ENCODE peak calls at places on chromosomes 6 and 20, in five cellular contexts. N, D, M, F and W are unnamed samples.

GRCh38 chr6:170089937-170090335 is 200.9 kb downstream of the DLL1 start:
- DNase-seq in N (no peak), D (no peak), M (no peak), F (no peak), W (no peak)

GRCh38 chr6:149860834-149861602 is 3.1 kb downstream of the LRP11 start:
- DNase-seq in N (no peak), D (no peak), M (no peak), F (no peak), W (no peak)

GRCh38 chr6:116393430-116393829 is 22.7 kb downstream of the DSE start:
- DNase-seq in N (no peak), D (no peak), M (no peak), F (no peak), W (no peak)

GRCh38 chr6:25457519-25457918 is 178.3 kb downstream of the CARMIL1 start:
- DNase-seq in N (no peak), D (no peak), M (no peak), F (no peak), W (no peak)

GRCh38 chr6:117072134-117072533 is 193.2 kb upstream of the VGLL2 start:
- DNase-seq in N (no peak), D (no peak), M (no peak), F (peak; percentile 25), W (no peak)

GRCh38 chr6:138468320-138469015 is 30.8 kb downstream of the NHSL1 start:
- DNase-seq in N (no peak), D (no peak), M (no peak), F (no peak), W (no peak)

GRCh38 chr6:80332013-80332412 is 225.5 kb downstream of the BCKDHB start:
- DNase-seq in N (no peak), D (no peak), M (no peak), F (no peak), W (no peak)

GRCh38 chr6:77178821-77179220 is 284.5 kb downstream of the HTR1B start:
- DNase-seq in N (no peak), D (no peak), M (no peak), F (no peak), W (no peak)

GRCh38 chr6:2765896-2766766 is 938 bp downstream of the WRNIP1 start:
- DNase-seq in N (no peak), D (no peak), M (no peak), F (peak; percentile 67), W (no peak)

GRCh38 chr6:56076033-56076432 is 171.3 kb downstream of the COL21A1 start:
- DNase-seq in N (no peak), D (no peak), M (no peak), F (no peak), W (no peak)

GRCh38 chr6:48199502-48199901 is 88.5 kb upstream of the PTCHD4 start:
- DNase-seq in N (no peak), D (no peak), M (no peak), F (no peak), W (no peak)

GRCh38 chr20:44548171-44548678 is 26.4 kb upstream of the SERINC3 start:
- DNase-seq in N (no peak), D (no peak), M (no peak), F (no peak), W (no peak)

GRCh38 chr6:158705386-158706126 is 55.7 kb downstream of the SYTL3 start:
- DNase-seq in N (no peak), D (no peak), M (no peak), F (no peak), W (no peak)

GRCh38 chr6:328184-328670 is 35.9 kb downstream of the DUSP22 start:
- DNase-seq in N (no peak), D (no peak), M (no peak), F (no peak), W (no peak)

GRCh38 chr6:166464418-166465400 is 82.0 kb upstream of the MPC1 start:
- DNase-seq in N (no peak), D (no peak), M (no peak), F (no peak), W (no peak)

GRCh38 chr6:166463363-166464067 is 80.8 kb upstream of the MPC1 start:
- DNase-seq in N (no peak), D (no peak), M (no peak), F (no peak), W (no peak)

GRCh38 chr6:166465671-166466087 is 82.9 kb upstream of the MPC1 start:
- DNase-seq in N (no peak), D (no peak), M (no peak), F (no peak), W (no peak)

GRCh38 chr6:166462461-166463135 is 79.9 kb upstream of the MPC1 start:
- DNase-seq in N (no peak), D (no peak), M (no peak), F (no peak), W (no peak)

GRCh38 chr6:166464068-166464410 is 81.3 kb upstream of the MPC1 start:
- DNase-seq in N (no peak), D (no peak), M (no peak), F (no peak), W (no peak)
- TF ChIP-seq CTCF in N (no peak), D (no peak), M (no peak), F (no peak), W (no peak)

DNA sequence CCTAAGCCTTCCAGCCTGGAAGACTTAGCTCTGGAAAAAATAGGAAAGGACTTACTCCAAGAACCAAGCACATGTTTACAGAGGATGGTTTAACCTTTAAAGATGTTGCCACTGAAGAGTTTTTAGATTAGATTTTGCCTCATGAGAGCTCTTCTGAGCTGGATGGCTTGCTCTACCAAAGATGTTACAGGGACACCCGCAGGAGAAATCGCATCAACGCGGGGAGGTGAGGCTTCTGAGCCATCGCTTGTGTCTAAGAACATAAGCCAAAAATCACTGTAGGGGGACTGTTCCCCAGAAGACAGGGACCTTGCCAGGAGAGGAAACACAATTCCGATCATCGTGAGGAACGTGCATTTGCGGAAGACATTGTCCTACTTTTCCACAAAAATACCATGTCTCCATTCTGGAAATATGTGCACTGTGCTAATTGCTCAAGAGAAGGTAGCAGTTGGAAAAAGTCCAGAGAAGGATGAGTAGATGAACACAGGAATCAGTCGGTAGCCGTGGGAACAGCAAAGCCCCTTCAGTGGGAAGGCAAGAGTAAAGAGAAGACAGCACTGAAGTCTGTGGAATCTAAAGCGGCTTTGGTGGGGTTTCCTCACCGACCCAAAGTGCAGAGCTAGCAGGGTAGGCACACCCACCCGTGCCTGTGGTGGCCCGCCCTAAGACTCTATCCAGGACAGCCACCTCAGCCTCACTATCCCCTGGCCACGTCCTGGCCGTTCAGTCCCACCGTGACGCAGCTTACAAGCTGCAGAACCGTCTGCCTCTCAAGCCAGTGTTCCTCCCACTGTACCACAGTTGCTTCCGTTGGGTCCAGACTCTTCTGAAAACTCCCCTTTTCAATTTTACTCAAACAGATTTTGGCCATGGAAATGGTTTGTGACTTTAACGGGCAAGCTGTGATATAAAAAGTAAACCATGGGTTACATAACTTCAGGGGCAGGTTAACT is 334.8 kb downstream of the NRN1 start:
- DNase-seq in N (no peak), D (no peak), M (no peak), F (no peak), W (no peak)
- TF ChIP-seq CTCF in N (no peak), D (no peak), M (peak; percentile 48), F (no peak), W (no peak)

DNA sequence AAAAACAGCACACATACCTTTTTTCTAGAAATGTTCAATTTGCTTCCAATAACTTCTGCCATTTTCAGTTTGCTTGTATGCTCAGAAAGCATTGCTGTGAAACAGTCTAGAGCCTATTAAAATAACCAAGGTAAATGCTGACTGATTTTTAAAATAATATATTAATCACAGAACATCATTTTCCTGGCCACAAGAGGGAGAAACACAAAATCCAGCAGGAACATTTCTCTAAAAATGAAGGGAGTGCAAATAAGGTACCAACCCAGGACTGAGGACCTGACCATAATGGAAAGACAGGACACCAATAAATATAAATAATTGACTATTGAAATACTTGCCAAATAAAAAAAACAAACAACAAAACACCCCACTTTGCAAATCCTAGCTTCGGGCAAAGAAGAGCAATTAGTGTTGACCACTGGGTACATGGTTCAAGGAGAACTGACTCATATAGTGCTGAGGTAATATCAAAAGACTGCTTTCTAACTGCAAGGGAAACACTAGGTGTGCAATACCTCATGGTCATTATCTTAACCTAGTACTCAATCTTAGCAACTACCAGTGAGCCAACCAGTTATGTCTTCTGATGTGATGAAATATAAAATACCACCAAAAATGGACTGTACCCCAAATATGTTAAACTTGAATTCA is 42.9 kb downstream of the MDN1 start:
- DNase-seq in N (no peak), D (no peak), M (no peak), F (no peak), W (no peak)
- TF ChIP-seq CTCF in N (no peak), D (no peak), M (no peak), F (no peak), W (no peak)

GRCh38 chr6:11909696-11910132 is 102.4 kb upstream of the HIVEP1 start:
- DNase-seq in N (no peak), D (no peak), M (no peak), F (no peak), W (no peak)

GRCh38 chr6:11911535-11911934 is 100.6 kb upstream of the HIVEP1 start:
- DNase-seq in N (no peak), D (no peak), M (no peak), F (no peak), W (no peak)

GRCh38 chr6:11908706-11909105 is 103.4 kb upstream of the HIVEP1 start:
- DNase-seq in N (no peak), D (no peak), M (no peak), F (no peak), W (no peak)

GRCh38 chr6:11918021-11918738 is 93.9 kb upstream of the HIVEP1 start:
- DNase-seq in N (no peak), D (no peak), M (no peak), F (no peak), W (no peak)

GRCh38 chr6:11912420-11912819 is 99.7 kb upstream of the HIVEP1 start:
- DNase-seq in N (no peak), D (no peak), M (no peak), F (no peak), W (no peak)
- TF ChIP-seq CTCF in N (no peak), D (no peak), M (peak; percentile 41), F (no peak), W (no peak)

GRCh38 chr6:62891065-62891647 is 320.1 kb upstream of the FKBP1C start:
- DNase-seq in N (no peak), D (no peak), M (no peak), F (no peak), W (no peak)
- TF ChIP-seq CTCF in N (no peak), D (no peak), M (peak; percentile 80), F (peak; percentile 20), W (peak; percentile 48)

GRCh38 chr6:31152776-31153175 is 4.8 kb downstream of the CCHCR1 start:
- DNase-seq in N (no peak), D (no peak), M (no peak), F (no peak), W (no peak)
- TF ChIP-seq CTCF in N (no peak), D (no peak), M (no peak), F (no peak), W (no peak)